ENCODE peak calls at places on chromosome 22, in nine cellular contexts. W is cardiac muscle cell; Z is right lobe of liver; H is heart right ventricle; I is CD8-positive, alpha-beta T cell; A is adrenal gland; U is AG04450; S is neural progenitor cell; F is right atrium auricular region. M is an unnamed sample.

GRCh38 chr22:42623301-42623751 is 8.6 kb upstream of the POLDIP3 start:
- DNase-seq in W (no peak), Z (no peak), H (no peak), I (no peak), A (peak), U (no peak), S (no peak), F (no peak), M (no peak)

GRCh38 chr22:17969732-17970131 is 54.6 kb downstream of the MICAL3 start:
- DNase-seq in W (peak), Z (no peak), H (peak), I (no peak), A (no peak), U (peak), S (no peak), F (peak), M (no peak)

GRCh38 chr22:33401291-33401690 is 343.1 kb upstream of the SYN3 start:
- DNase-seq in W (no peak), Z (no peak), H (no peak), I (no peak), A (no peak), U (peak), S (no peak), F (no peak), M (no peak)

GRCh38 chr22:40603088-40603605 is 33.4 kb downstream of the MRTFA start:
- DNase-seq in W (no peak), Z (no peak), H (no peak), I (no peak), A (no peak), U (peak), S (no peak), F (no peak), M (no peak)

GRCh38 chr22:48071828-48072227 is 1309.4 kb downstream of the TBC1D22A start:
- DNase-seq in W (no peak), Z (no peak), H (no peak), I (no peak), A (no peak), U (no peak), S (no peak), F (no peak), M (no peak)

GRCh38 chr22:48955351-48956311 is 872.0 kb downstream of the BRD1 start:
- DNase-seq in W (no peak), Z (peak), H (no peak), I (no peak), A (no peak), U (no peak), S (no peak), F (peak), M (peak)

GRCh38 chr22:27814993-27815392 is 13.4 kb upstream of the MN1 start:
- DNase-seq in W (no peak), Z (no peak), H (no peak), I (no peak), A (no peak), U (no peak), S (no peak), F (no peak), M (no peak)

GRCh38 chr22:19523240-19524169 is 705 bp downstream of the CLDN5 start:
- DNase-seq in W (peak), Z (peak), H (no peak), I (no peak), A (no peak), U (no peak), S (peak), F (no peak), M (no peak)

GRCh38 chr22:17130199-17130598 is 9.0 kb upstream of the TMEM121B start:
- DNase-seq in W (no peak), Z (no peak), H (no peak), I (no peak), A (no peak), U (no peak), S (no peak), F (no peak), M (no peak)

GRCh38 chr22:23180893-23181762 is 819 bp downstream of the BCR start:
- DNase-seq in W (peak), Z (no peak), H (no peak), I (peak), A (peak), U (no peak), S (peak), F (no peak), M (no peak)

GRCh38 chr22:28435960-28436359 is 243.7 kb downstream of the TTC28 start:
- DNase-seq in W (no peak), Z (no peak), H (no peak), I (no peak), A (no peak), U (no peak), S (no peak), F (no peak), M (no peak)

GRCh38 chr22:49983148-49984042 is 22.8 kb downstream of the PIM3 start:
- DNase-seq in W (no peak), Z (no peak), H (no peak), I (peak), A (no peak), U (no peak), S (peak), F (no peak), M (no peak)
- TF ChIP-seq CTCF in W (peak), Z (peak), H (peak), I (peak), A (peak), U (peak), S (peak), F (peak), M (no peak)

DNA sequence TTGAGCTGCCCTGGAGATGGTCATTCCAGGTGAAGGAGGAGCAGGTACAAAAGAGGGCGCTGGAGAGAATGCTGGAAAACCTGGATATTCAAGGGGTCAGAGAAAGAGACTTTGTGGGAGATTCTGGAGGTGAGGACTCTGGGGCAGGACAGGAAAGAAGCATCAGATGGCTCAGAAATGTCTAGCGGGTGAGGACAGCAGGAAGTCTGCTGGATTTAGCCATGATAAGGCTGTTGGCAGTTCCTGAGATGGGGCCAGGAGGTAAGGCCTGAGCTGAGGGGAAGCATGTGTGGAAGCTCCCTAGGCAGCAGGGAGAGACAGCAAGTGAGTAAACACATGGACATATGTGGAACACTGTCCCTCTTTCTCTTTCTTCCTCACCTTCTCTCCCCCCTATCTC is 1.5 kb downstream of the UPB1 start:
- DNase-seq in W (no peak), Z (peak), H (no peak), I (no peak), A (no peak), U (no peak), S (no peak), F (no peak), M (no peak)
- H3K4me3 ChIP-seq in W (no peak), Z (peak), H (no peak), I (no peak), A (no peak), U (no peak), S (no peak), F (no peak), M (no peak)

GRCh38 chr22:20533095-20533878 is 25.9 kb downstream of the MED15 start:
- DNase-seq in W (no peak), Z (no peak), H (no peak), I (no peak), A (no peak), U (no peak), S (no peak), F (no peak), M (no peak)

GRCh38 chr22:20531154-20531403 is 23.7 kb downstream of the MED15 start:
- DNase-seq in W (no peak), Z (no peak), H (no peak), I (no peak), A (no peak), U (no peak), S (no peak), F (no peak), M (no peak)

GRCh38 chr22:20532256-20532993 is 25.0 kb downstream of the MED15 start:
- DNase-seq in W (no peak), Z (no peak), H (no peak), I (no peak), A (no peak), U (no peak), S (peak), F (no peak), M (no peak)

GRCh38 chr22:20530368-20531153 is 23.2 kb downstream of the MED15 start:
- DNase-seq in W (no peak), Z (no peak), H (no peak), I (no peak), A (peak), U (no peak), S (no peak), F (no peak), M (no peak)

GRCh38 chr22:20531404-20532181 is 24.2 kb downstream of the MED15 start:
- DNase-seq in W (peak), Z (no peak), H (peak), I (no peak), A (no peak), U (no peak), S (peak), F (peak), M (peak)
- H3K27ac ChIP-seq in W (peak), Z (no peak), H (peak), I (no peak), A (peak), U (peak), S (peak), F (peak), M (peak)

GRCh38 chr22:44625421-44625760 is 76.6 kb upstream of the PRR5 start:
- DNase-seq in W (no peak), Z (no peak), H (no peak), I (no peak), A (no peak), U (no peak), S (no peak), F (no peak), M (no peak)

GRCh38 chr22:44622147-44622427 is 79.9 kb upstream of the PRR5 start:
- DNase-seq in W (no peak), Z (no peak), H (no peak), I (peak), A (no peak), U (no peak), S (peak), F (no peak), M (no peak)

GRCh38 chr22:44624689-44625420 is 77.1 kb upstream of the PRR5 start:
- DNase-seq in W (no peak), Z (no peak), H (no peak), I (no peak), A (no peak), U (no peak), S (no peak), F (no peak), M (no peak)

GRCh38 chr22:44622685-44623084 is 79.3 kb upstream of the PRR5 start:
- DNase-seq in W (no peak), Z (no peak), H (no peak), I (no peak), A (no peak), U (no peak), S (no peak), F (no peak), M (no peak)

DNA sequence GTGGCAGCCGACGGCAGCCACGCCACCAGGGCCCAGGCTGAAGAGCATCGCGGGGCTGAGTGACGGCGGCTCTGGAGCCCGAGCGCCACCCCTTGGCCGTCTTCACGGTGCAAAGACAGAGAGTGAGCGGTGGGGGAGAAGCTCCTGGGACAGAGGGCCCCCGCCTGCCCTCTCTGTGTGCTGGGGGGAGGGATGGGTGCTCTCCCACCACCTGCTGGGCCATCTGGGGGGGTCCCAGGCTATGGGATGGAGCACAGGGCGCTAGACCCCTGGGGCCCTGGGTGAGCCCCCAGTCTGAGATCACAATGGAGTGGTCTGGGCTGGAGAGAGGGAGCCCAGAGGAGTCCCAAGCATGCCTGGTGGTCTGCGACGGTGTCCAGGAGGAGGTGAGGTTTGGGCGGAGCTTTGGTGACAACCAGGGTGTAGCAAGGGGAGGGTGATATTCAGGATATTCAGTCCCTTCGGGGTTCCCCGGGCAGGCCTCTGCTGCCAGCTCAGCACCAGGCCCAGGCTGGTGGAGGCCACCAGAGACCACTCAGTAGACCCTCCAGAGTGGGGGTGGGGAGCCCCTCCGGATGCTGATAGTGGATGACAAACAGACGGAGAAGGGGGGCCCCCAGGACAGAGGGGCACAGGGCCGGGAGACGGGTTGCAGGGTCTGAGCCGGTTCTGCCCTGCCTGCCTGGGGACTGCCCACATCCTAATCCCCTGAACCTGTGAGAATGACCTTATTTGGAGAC is 78.1 kb upstream of the PRR5 start:
- DNase-seq in W (peak), Z (no peak), H (no peak), I (peak), A (no peak), U (no peak), S (peak), F (no peak), M (no peak)
- TF ChIP-seq CTCF in W (peak), Z (no peak), H (peak), I (no peak), A (peak), U (peak), S (peak), F (peak), M (no peak)

GRCh38 chr22:31161386-31161785 is 1.4 kb downstream of the RNF185 start:
- DNase-seq in W (no peak), Z (no peak), H (no peak), I (no peak), A (no peak), U (no peak), S (no peak), F (no peak), M (no peak)
- H3K4me3 ChIP-seq in W (no peak), Z (peak), H (peak), I (no peak), A (peak), U (peak), S (peak), F (no peak), M (peak)

DNA sequence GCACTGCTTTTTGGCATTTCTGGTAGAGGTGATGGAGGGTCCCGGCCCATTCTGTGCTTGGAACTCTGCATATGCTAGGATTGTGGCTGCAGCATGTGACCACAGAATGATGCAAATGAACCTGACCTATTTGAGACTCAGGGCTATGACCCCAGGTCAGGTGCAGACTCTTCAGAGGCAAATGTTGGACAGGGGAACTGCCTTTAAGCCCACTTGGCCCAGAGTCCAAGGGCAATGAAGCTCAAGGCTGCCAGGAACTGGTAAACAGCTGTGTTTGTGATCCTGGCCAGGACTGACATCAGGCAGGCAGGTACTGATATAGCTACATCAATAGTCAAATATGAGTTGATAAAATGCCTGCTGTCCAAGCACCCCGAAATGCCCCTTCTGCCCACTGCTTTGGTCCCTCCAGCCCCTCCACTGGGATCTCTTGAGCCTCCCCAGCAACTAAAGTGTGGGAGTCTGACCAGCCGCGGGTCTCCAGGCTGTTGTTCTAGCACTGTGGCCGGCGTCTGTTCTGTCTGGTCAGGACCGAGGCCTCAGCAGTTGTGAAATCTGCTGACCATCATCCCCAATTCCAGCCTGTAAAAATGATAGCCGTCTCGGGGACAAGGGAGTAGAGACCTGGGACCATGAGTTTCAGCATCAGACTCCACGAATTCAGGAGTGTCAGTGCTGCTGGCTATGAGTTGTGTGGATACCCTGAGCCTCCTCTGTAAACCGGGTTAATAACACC is 82.4 kb upstream of the EIF3D start:
- DNase-seq in W (no peak), Z (no peak), H (no peak), I (no peak), A (no peak), U (no peak), S (no peak), F (no peak), M (peak)
- H3K27ac ChIP-seq in W (no peak), Z (no peak), H (no peak), I (no peak), A (no peak), U (no peak), S (no peak), F (no peak), M (no peak)

DNA sequence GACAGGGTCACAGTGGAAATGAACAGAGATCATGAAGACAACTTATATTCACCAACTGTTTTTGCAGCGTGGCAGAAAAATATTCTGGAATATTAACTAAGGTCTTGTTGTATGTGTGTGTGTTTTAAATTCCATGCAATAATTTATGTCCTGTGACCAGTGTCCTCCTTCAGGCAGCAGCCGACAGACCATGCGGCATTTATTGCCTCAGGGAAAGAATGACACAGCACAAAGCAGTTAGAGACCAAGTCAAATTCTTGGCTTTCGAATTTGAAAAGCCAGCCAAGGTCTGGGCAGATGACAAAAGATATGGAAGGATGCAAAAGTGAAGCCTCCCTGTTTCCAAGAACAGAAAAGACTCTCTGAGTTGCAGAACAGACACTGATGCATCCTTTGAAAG is 120.0 kb downstream of the MIAT start:
- DNase-seq in W (no peak), Z (no peak), H (no peak), I (no peak), A (peak), U (no peak), S (no peak), F (no peak), M (no peak)
- TF ChIP-seq CTCF in W (no peak), Z (no peak), H (no peak), I (no peak), A (no peak), U (no peak), S (no peak), F (no peak), M (no peak)

M was measured in coronary artery.